ENCODE peak calls at places on chromosomes 13 and 19, in four cellular contexts. C is NCI-H146, M is Kasumi-1, K is neuronal stem cell. Q is an unnamed sample.

GRCh38 chr19:771332-771785 is 20.4 kb downstream of the MISP start:
- DNase-seq in M (peak; percentile 50), K (no peak), C (no peak), Q (no peak)

GRCh38 chr19:29983568-29983967 is 41.5 kb downstream of the URI1 start:
- DNase-seq in M (no peak), C (no peak), K (no peak), Q (no peak)

GRCh38 chr19:56301152-56301551 is 13.5 kb downstream of the ZSCAN5A start:
- DNase-seq in K (no peak), C (no peak), M (no peak), Q (no peak)

GRCh38 chr13:53821632-53822031 is 793.0 kb downstream of the OLFM4 start:
- DNase-seq in M (no peak), K (no peak), C (peak; percentile 3), Q (no peak)

GRCh38 chr19:1811942-1812425 is at the start of gene ATP8B3:
- DNase-seq in M (peak; percentile 55), K (no peak), C (no peak), Q (no peak)

GRCh38 chr13:35514801-35515502 is 38.5 kb upstream of the MAB21L1 start:
- DNase-seq in K (no peak), C (peak; percentile 64), M (no peak), Q (no peak)

GRCh38 chr13:76795701-76796695 is 90.2 kb downstream of the KCTD12 start:
- DNase-seq in M (no peak), K (no peak), C (peak; percentile 68), Q (no peak)

GRCh38 chr13:79398169-79398568 is 7.9 kb downstream of the RBM26 start:
- DNase-seq in C (no peak), K (no peak), M (no peak), Q (no peak)

Q was measured in pancreas.